ENCODE peak calls at places on chromosome 2, in four cellular contexts. R, X, K and U are unnamed samples.

GRCh38 chr2:102137138-102137537 is 5.4 kb upstream of the IL1R1 start:
- DNase-seq in R (no peak), X (no peak), K (no peak), U (no peak)

GRCh38 chr2:173414823-173415322 is 60.2 kb downstream of the CDCA7 start:
- DNase-seq in K (no peak), R (peak; percentile 72), X (no peak), U (no peak)

GRCh38 chr2:40455661-40456060 is 3.8 kb upstream of the SLC8A1 start:
- DNase-seq in R (peak; percentile 34), K (no peak), X (no peak), U (no peak)

GRCh38 chr2:102618452-102619413 is 620 bp upstream of the SLC9A2 start:
- DNase-seq in K (no peak), R (peak; percentile 27), X (no peak), U (no peak)

GRCh38 chr2:106990307-106990706 is 104.3 kb upstream of the ST6GAL2 start:
- DNase-seq in R (peak; percentile 85), X (no peak), K (no peak), U (no peak)

GRCh38 chr2:42928692-42929576 is 136.6 kb upstream of the HAAO start:
- DNase-seq in K (no peak), X (no peak), R (peak; percentile 45), U (no peak)

GRCh38 chr2:222300725-222301295 is 2.0 kb upstream of the PAX3 start:
- DNase-seq in K (no peak), X (no peak), R (no peak), U (no peak)

GRCh38 chr2:126751477-126751876 is 95.5 kb downstream of the GYPC start:
- DNase-seq in K (no peak), X (no peak), R (no peak), U (no peak)

GRCh38 chr2:128774320-128775063 is 455.8 kb upstream of the HS6ST1 start:
- DNase-seq in K (no peak), R (no peak), X (no peak), U (no peak)

GRCh38 chr2:127664065-127664894 is 11.1 kb downstream of the LIMS2 start:
- DNase-seq in X (no peak), K (no peak), R (no peak), U (no peak)

GRCh38 chr2:464562-465309 is 176.8 kb upstream of the ALKAL2 start:
- DNase-seq in R (no peak), X (no peak), K (no peak), U (no peak)

GRCh38 chr2:134227666-134228065 is 26.2 kb upstream of the MGAT5 start:
- DNase-seq in K (no peak), X (no peak), R (no peak), U (no peak)

GRCh38 chr2:222561817-222562424 is 94.0 kb downstream of the FARSB start:
- DNase-seq in R (peak; percentile 35), X (peak; percentile 44), K (no peak), U (no peak)

GRCh38 chr2:152505495-152505906 is 170.5 kb downstream of the FMNL2 start:
- DNase-seq in R (peak; percentile 75), X (no peak), K (peak; percentile 42), U (no peak)

GRCh38 chr2:26613241-26614204 is 27.6 kb downstream of the CIB4 start:
- DNase-seq in X (no peak), R (no peak), K (no peak), U (no peak)

GRCh38 chr2:72676341-72677025 is 149.3 kb downstream of the EXOC6B start:
- DNase-seq in K (no peak), X (no peak), R (no peak), U (no peak)

GRCh38 chr2:59389240-59389639 is 1148.1 kb upstream of the FANCL start:
- DNase-seq in K (no peak), R (peak; percentile 19), X (no peak), U (no peak)

GRCh38 chr2:65075176-65075575 is 19.0 kb downstream of the CEP68 start:
- DNase-seq in X (no peak), R (no peak), K (no peak), U (no peak)

GRCh38 chr2:233714164-233714563 is 1.5 kb downstream of the UGT1A5 start:
- DNase-seq in R (peak; percentile 49), K (no peak), X (no peak), U (no peak)

GRCh38 chr2:75600418-75601088 is 39.8 kb upstream of the EVA1A start:
- DNase-seq in X (no peak), R (no peak), K (no peak), U (no peak)

GRCh38 chr2:176471949-176472348 is 202.7 kb downstream of the MTX2 start:
- DNase-seq in K (no peak), R (no peak), X (no peak), U (no peak)

GRCh38 chr2:26475037-26475436 is 2.9 kb downstream of the OTOF start:
- DNase-seq in X (no peak), R (no peak), K (no peak), U (no peak)

GRCh38 chr2:149388120-149388816 is 57.9 kb downstream of the LYPD6 start:
- DNase-seq in K (no peak), X (no peak), R (no peak), U (no peak)

GRCh38 chr2:160033732-160034392 is 28.6 kb downstream of the PLA2R1 start:
- DNase-seq in K (no peak), R (peak; percentile 46), X (peak; percentile 53), U (no peak)